ENCODE peak calls at places on chromosomes 3 and 15, in five cellular contexts. S, Z, N, V and W are unnamed samples.
A peak's percentile ranks its signal among the peaks of the same experiment; 100 is the strongest.

GRCh38 chr3:129614927-129615363 is 8.5 kb upstream of the PLXND1 start:
- DNase-seq in V (no peak), S (no peak), N (no peak), Z (no peak), W (no peak)

GRCh38 chr3:9704343-9705322 is 1.0 kb downstream of the CPNE9 start:
- DNase-seq in Z (peak; percentile 37), S (no peak), V (peak; percentile 43), N (no peak), W (peak; percentile 92)

GRCh38 chr3:157312366-157312745 is 124.3 kb upstream of the PTX3 start:
- DNase-seq in Z (no peak), S (no peak), V (no peak), N (no peak), W (no peak)

GRCh38 chr3:4656059-4656458 is 162.9 kb downstream of the ITPR1 start:
- DNase-seq in Z (peak; percentile 12), N (no peak), S (no peak), V (no peak), W (peak; percentile 86)

GRCh38 chr3:63876260-63876659 is 12.6 kb downstream of the ATXN7 start:
- DNase-seq in V (no peak), Z (no peak), S (no peak), N (no peak), W (no peak)

GRCh38 chr15:61871926-61872522 is 188.2 kb downstream of the VPS13C start:
- DNase-seq in V (no peak), Z (no peak), N (no peak), S (no peak), W (peak; percentile 25)

GRCh38 chr3:16477501-16477900 is 36.0 kb downstream of the RFTN1 start:
- DNase-seq in Z (no peak), N (no peak), S (no peak), V (no peak), W (no peak)

GRCh38 chr3:197356275-197356674 is 57.9 kb upstream of the DLG1 start:
- DNase-seq in Z (no peak), S (no peak), V (no peak), N (no peak), W (no peak)

GRCh38 chr3:129415830-129416229 is 12.6 kb downstream of the EFCAB12 start:
- DNase-seq in S (no peak), Z (no peak), N (no peak), V (no peak), W (no peak)

GRCh38 chr3:187242435-187242834 is 45.1 kb downstream of the RTP1 start:
- DNase-seq in S (no peak), N (no peak), Z (no peak), V (no peak), W (peak; percentile 14)

GRCh38 chr3:194212869-194213320 is 76.9 kb downstream of the HES1 start:
- DNase-seq in N (no peak), S (no peak), V (no peak), Z (peak; percentile 63), W (peak; percentile 96)

GRCh38 chr3:128590948-128591347 is 59.7 kb downstream of the RPN1 start:
- DNase-seq in Z (no peak), S (no peak), V (no peak), N (no peak), W (peak; percentile 81)

GRCh38 chr3:119221779-119222320 is 18.8 kb downstream of the B4GALT4 start:
- DNase-seq in Z (no peak), V (no peak), S (no peak), N (no peak), W (no peak)

GRCh38 chr15:67879440-67880129 is 39.7 kb upstream of the RNU6-1 start:
- DNase-seq in V (no peak), S (no peak), Z (no peak), N (no peak), W (no peak)

GRCh38 chr3:139689122-139689521 is 11.3 kb upstream of the NMNAT3 start:
- DNase-seq in V (no peak), S (no peak), Z (peak; percentile 34), N (no peak), W (peak; percentile 8)

GRCh38 chr3:190517696-190518095 is 3.8 kb downstream of the IL1RAP start:
- DNase-seq in S (no peak), V (no peak), N (no peak), Z (no peak), W (no peak)

GRCh38 chr15:68106656-68107055 is 52.5 kb downstream of the PIAS1 start:
- DNase-seq in S (no peak), V (no peak), Z (no peak), N (no peak), W (peak; percentile 74)

GRCh38 chr15:72733941-72734738 is 48.1 kb downstream of the BBS4 start:
- DNase-seq in S (no peak), Z (no peak), N (no peak), V (no peak), W (no peak)

GRCh38 chr3:174775603-174776002 is 83.5 kb upstream of the NAALADL2 start:
- DNase-seq in Z (no peak), N (no peak), S (no peak), V (no peak), W (peak; percentile 75)

GRCh38 chr3:17942856-17943255 is 200.4 kb upstream of the TBC1D5 start:
- DNase-seq in Z (no peak), N (no peak), V (no peak), S (no peak), W (peak; percentile 39)